ENCODE peak calls at places on chromosomes 1 and 21, in ten cellular contexts. A, X, E, G, D, T, Y, W, U and Q are unnamed samples.

GRCh38 chr1:200518524-200518923 is 102.0 kb downstream of the KIF14 start:
- DNase-seq in A (no peak), Y (no peak), W (no peak), E (no peak), T (no peak), G (no peak), D (no peak), U (no peak), X (no peak), Q (no peak)

GRCh38 chr1:28915036-28915895 is 897 bp downstream of the EPB41 start:
- DNase-seq in Y (no peak), A (no peak), T (peak), W (peak), E (peak), U (no peak), G (no peak), X (peak), D (peak), Q (peak)

GRCh38 chr21:35525443-35525842 is 476.3 kb upstream of the RUNX1 start:
- DNase-seq in U (peak), A (no peak), Y (no peak), T (no peak), E (no peak), G (no peak), W (no peak), D (no peak), X (no peak), Q (peak)

GRCh38 chr1:111904478-111905218 is 84.8 kb downstream of the KCND3 start:
- DNase-seq in A (no peak), Y (no peak), T (peak), D (no peak), X (no peak), W (no peak), E (no peak), G (no peak), U (no peak), Q (peak)

GRCh38 chr1:114033961-114034360 is 54.7 kb downstream of the OLFML3 start:
- DNase-seq in T (no peak), A (no peak), U (no peak), X (no peak), Y (no peak), D (no peak), W (no peak), E (no peak), G (no peak), Q (no peak)

GRCh38 chr1:57204942-57205787 is 218.7 kb downstream of the DAB1 start:
- DNase-seq in T (peak), E (no peak), X (no peak), W (peak), A (no peak), G (no peak), U (no peak), Y (no peak), D (no peak), Q (no peak)

GRCh38 chr1:6465461-6466005 is 440 bp downstream of the TNFRSF25 start:
- DNase-seq in G (no peak), X (no peak), U (no peak), E (no peak), A (no peak), D (no peak), T (no peak), Y (no peak), W (no peak), Q (peak)

GRCh38 chr1:109777436-109777835 is 13.7 kb upstream of the EPS8L3 start:
- DNase-seq in X (peak), W (no peak), U (no peak), G (peak), T (no peak), E (no peak), Y (no peak), D (no peak), A (no peak), Q (no peak)

GRCh38 chr1:109718495-109718894 is 6.4 kb downstream of the GSTM5 start:
- DNase-seq in E (no peak), U (no peak), X (no peak), A (no peak), T (peak), W (no peak), D (no peak), Y (no peak), G (no peak), Q (no peak)

GRCh38 chr1:20732071-20732587 is 374 bp downstream of the SH2D5 start:
- DNase-seq in W (peak), G (no peak), Y (no peak), T (peak), U (peak), E (peak), A (peak), D (peak), X (peak), Q (peak)

GRCh38 chr1:190262538-190262937 is 215.1 kb downstream of the BRINP3 start:
- DNase-seq in E (no peak), T (no peak), A (no peak), Y (no peak), D (no peak), G (no peak), W (no peak), U (no peak), X (no peak), Q (no peak)

GRCh38 chr1:66323958-66324357 is 210.0 kb upstream of the SGIP1 start:
- DNase-seq in T (no peak), A (no peak), X (peak), E (no peak), G (no peak), U (no peak), Y (no peak), W (no peak), D (no peak), Q (no peak)

GRCh38 chr1:189775343-189775742 is 702.3 kb downstream of the BRINP3 start:
- DNase-seq in G (no peak), X (peak), A (no peak), D (no peak), E (no peak), W (no peak), T (no peak), Y (no peak), U (no peak), Q (no peak)

GRCh38 chr1:180720753-180721152 is 88.9 kb downstream of the XPR1 start:
- DNase-seq in E (no peak), W (no peak), T (no peak), U (no peak), Y (no peak), X (no peak), G (no peak), D (no peak), A (no peak), Q (no peak)

GRCh38 chr1:150150511-150151021 is 850 bp downstream of the PLEKHO1 start:
- DNase-seq in X (peak), E (no peak), W (no peak), A (peak), Y (peak), U (no peak), G (peak), T (peak), D (no peak), Q (peak)

GRCh38 chr1:99737016-99737415 is 29.4 kb downstream of the FRRS1 start:
- DNase-seq in D (no peak), E (no peak), Y (no peak), X (peak), W (no peak), T (peak), G (no peak), U (no peak), A (no peak), Q (no peak)

GRCh38 chr1:33246171-33246570 is 10.1 kb upstream of the ZNF362 start:
- DNase-seq in X (no peak), U (no peak), G (no peak), D (no peak), E (no peak), T (no peak), A (no peak), Y (no peak), W (no peak), Q (no peak)

GRCh38 chr1:36108314-36108713 is 16.7 kb downstream of the COL8A2 start:
- DNase-seq in X (peak), T (no peak), D (no peak), Y (no peak), W (no peak), G (no peak), A (no peak), U (no peak), E (no peak), Q (no peak)

GRCh38 chr1:66383168-66383567 is 150.8 kb upstream of the SGIP1 start:
- DNase-seq in U (no peak), G (no peak), Y (no peak), T (no peak), D (no peak), W (no peak), X (no peak), A (no peak), E (no peak), Q (no peak)

GRCh38 chr1:64969305-64970066 is 3.1 kb upstream of the JAK1 start:
- DNase-seq in T (no peak), X (peak), G (no peak), E (no peak), W (no peak), A (no peak), U (no peak), D (no peak), Y (no peak), Q (no peak)

GRCh38 chr1:110647254-110647891 is 27.4 kb downstream of the KCNA3 start:
- DNase-seq in T (no peak), D (no peak), U (no peak), Y (no peak), A (no peak), E (no peak), W (no peak), X (no peak), G (no peak), Q (no peak)

GRCh38 chr1:27535386-27535785 is 45.4 kb upstream of the WASF2 start:
- DNase-seq in W (no peak), G (no peak), X (no peak), D (no peak), T (no peak), U (no peak), A (no peak), E (no peak), Y (no peak), Q (no peak)

GRCh38 chr1:30908446-30908885 is at the start of gene SDC3:
- DNase-seq in Y (no peak), T (peak), D (peak), U (no peak), E (peak), W (peak), G (no peak), A (no peak), X (peak), Q (no peak)

GRCh38 chr1:1616045-1616821 is 933 bp downstream of the MIB2 start:
- DNase-seq in X (peak), E (peak), T (peak), G (no peak), A (peak), W (peak), D (peak), Y (no peak), U (no peak), Q (no peak)

GRCh38 chr1:236292425-236292824 is 10.7 kb upstream of the ERO1B start:
- DNase-seq in G (no peak), U (no peak), D (peak), Y (no peak), A (no peak), E (no peak), W (no peak), T (no peak), X (no peak), Q (no peak)

GRCh38 chr1:61323681-61324328 is 241.4 kb downstream of the NFIA start:
- DNase-seq in Y (no peak), T (no peak), X (no peak), D (no peak), U (no peak), W (no peak), A (no peak), E (no peak), G (no peak), Q (no peak)

GRCh38 chr21:42535602-42536171 is 22.0 kb downstream of the SLC37A1 start:
- DNase-seq in U (no peak), X (no peak), A (no peak), T (no peak), E (peak), W (peak), D (peak), G (peak), Y (no peak), Q (no peak)

GRCh38 chr1:183593356-183593755 is 3.1 kb upstream of the NCF2 start:
- DNase-seq in T (no peak), U (no peak), D (no peak), G (no peak), A (no peak), E (no peak), Y (no peak), X (no peak), W (no peak), Q (no peak)

GRCh38 chr1:161342186-161342585 is 25.5 kb downstream of the CFAP126 start:
- DNase-seq in D (no peak), X (no peak), U (no peak), Y (no peak), G (no peak), W (no peak), E (no peak), A (no peak), T (no peak), Q (no peak)

GRCh38 chr1:242454262-242455051 is 70.0 kb downstream of the PLD5 start:
- DNase-seq in T (peak), U (no peak), G (no peak), E (peak), X (no peak), W (peak), A (no peak), D (no peak), Y (no peak), Q (no peak)

GRCh38 chr1:29784276-29785136 is 548.2 kb downstream of the PTPRU start:
- DNase-seq in D (no peak), T (no peak), X (no peak), W (no peak), U (no peak), G (no peak), Y (no peak), A (no peak), E (no peak), Q (no peak)

GRCh38 chr1:201023517-201023902 is at the start of gene KIF21B:
- DNase-seq in E (peak), D (peak), G (peak), X (peak), A (peak), T (peak), U (no peak), W (peak), Y (peak), Q (peak)

GRCh38 chr1:230186874-230187273 is 119.8 kb downstream of the GALNT2 start:
- DNase-seq in U (no peak), W (no peak), E (no peak), A (no peak), Y (no peak), D (no peak), T (no peak), G (no peak), X (no peak), Q (no peak)

GRCh38 chr1:147641695-147642592 is 28.4 kb downstream of the ACP6 start:
- DNase-seq in X (no peak), D (peak), Y (no peak), U (peak), T (peak), W (peak), G (no peak), A (no peak), E (peak), Q (peak)

GRCh38 chr21:30044447-30045064 is 104.8 kb upstream of the GRIK1 start:
- DNase-seq in W (peak), G (no peak), Y (no peak), U (no peak), X (no peak), T (peak), A (no peak), D (no peak), E (peak), Q (peak)

GRCh38 chr1:163128282-163128681 is 59.1 kb downstream of the RGS4 start:
- DNase-seq in X (no peak), A (no peak), G (no peak), D (no peak), E (no peak), U (no peak), T (no peak), Y (no peak), W (no peak), Q (no peak)
- TF ChIP-seq CTCF in X (no peak), A (no peak), G (no peak), D (no peak), E (no peak), U (no peak), T (no peak), Y (no peak), W (no peak), Q (no peak)

DNA sequence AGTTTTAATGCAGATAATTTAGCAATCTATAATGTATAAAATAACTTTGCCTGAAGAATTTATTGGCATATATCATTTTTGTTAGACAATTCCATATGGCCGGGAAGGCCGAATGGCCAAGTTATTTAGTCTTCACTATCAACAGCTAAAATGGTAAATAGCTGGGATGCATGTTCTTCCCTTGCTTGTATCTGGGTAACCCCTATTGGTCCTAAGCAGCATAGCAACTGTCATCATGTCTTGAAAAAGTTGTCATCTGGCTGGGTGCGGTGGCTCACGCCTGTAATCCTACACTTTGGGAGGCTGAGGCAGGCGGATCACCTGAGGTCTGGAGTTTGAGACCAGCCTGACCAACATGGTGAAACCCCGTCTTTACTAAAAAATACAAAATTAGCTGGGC is 340.0 kb upstream of the DPYD start:
- DNase-seq in W (no peak), E (no peak), T (no peak), U (no peak), Y (no peak), A (no peak), G (no peak), X (no peak), D (no peak), Q (no peak)
- TF ChIP-seq CTCF in W (no peak), E (no peak), T (peak), U (no peak), Y (no peak), A (no peak), G (no peak), X (no peak), D (no peak), Q (no peak)

DNA sequence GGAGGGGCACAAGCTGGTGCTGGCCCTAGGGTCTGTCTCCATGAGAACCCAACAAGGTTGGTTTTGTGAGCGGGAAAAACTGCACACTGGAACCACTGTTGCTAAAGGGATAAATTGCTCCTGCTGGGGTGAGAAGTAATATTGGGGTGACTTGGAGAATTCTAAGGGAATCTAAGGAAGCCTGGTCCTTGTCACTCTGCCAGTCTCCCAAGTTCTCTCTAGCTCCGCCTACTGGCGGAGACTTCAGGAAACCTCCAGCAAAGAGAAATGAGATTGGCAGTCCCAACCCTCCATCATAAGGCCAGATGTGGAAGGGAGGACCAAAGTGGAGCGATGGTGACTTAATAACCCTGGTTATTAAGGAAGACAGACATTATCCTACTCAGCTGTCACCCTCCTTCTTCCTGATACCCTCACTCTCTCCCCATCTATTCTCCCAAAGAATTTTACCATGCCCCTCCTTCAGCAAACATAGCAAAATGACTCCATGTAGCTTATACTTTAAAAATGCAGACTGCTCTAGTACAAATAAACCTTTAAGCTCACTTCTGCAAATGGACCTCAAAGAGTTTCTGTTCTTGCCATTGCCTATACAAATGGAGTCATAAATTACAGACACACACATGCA is 2.7 kb downstream of the LCE1F start:
- DNase-seq in W (peak), E (peak), A (no peak), X (no peak), T (no peak), D (no peak), U (no peak), Y (no peak), G (no peak), Q (peak)
- TF ChIP-seq CTCF in W (peak), E (peak), A (no peak), X (peak), T (no peak), D (no peak), U (peak), Y (no peak), G (no peak), Q (no peak)

GRCh38 chr1:91557826-91558225 is 57.2 kb downstream of the CDC7 start:
- DNase-seq in Y (no peak), D (no peak), A (no peak), G (no peak), U (no peak), W (no peak), X (no peak), E (no peak), T (no peak), Q (no peak)
- TF ChIP-seq CTCF in Y (no peak), D (no peak), A (no peak), G (no peak), U (no peak), W (no peak), X (no peak), E (no peak), T (no peak), Q (no peak)

GRCh38 chr1:53473463-53473862 is 14.3 kb downstream of the DMRTB1 start:
- DNase-seq in X (no peak), U (no peak), T (no peak), E (no peak), A (no peak), D (no peak), Y (no peak), W (no peak), G (no peak), Q (peak)
- TF ChIP-seq CTCF in X (peak), U (no peak), T (peak), E (peak), A (no peak), D (no peak), Y (peak), W (peak), G (no peak), Q (peak)

GRCh38 chr1:19374402-19374801 is 62.3 kb downstream of the SLC66A1 start:
- DNase-seq in T (peak), X (peak), W (no peak), A (no peak), E (peak), G (no peak), D (no peak), U (no peak), Y (no peak), Q (no peak)
- TF ChIP-seq CTCF in T (peak), X (peak), W (peak), A (peak), E (peak), G (no peak), D (no peak), U (peak), Y (peak), Q (no peak)

DNA sequence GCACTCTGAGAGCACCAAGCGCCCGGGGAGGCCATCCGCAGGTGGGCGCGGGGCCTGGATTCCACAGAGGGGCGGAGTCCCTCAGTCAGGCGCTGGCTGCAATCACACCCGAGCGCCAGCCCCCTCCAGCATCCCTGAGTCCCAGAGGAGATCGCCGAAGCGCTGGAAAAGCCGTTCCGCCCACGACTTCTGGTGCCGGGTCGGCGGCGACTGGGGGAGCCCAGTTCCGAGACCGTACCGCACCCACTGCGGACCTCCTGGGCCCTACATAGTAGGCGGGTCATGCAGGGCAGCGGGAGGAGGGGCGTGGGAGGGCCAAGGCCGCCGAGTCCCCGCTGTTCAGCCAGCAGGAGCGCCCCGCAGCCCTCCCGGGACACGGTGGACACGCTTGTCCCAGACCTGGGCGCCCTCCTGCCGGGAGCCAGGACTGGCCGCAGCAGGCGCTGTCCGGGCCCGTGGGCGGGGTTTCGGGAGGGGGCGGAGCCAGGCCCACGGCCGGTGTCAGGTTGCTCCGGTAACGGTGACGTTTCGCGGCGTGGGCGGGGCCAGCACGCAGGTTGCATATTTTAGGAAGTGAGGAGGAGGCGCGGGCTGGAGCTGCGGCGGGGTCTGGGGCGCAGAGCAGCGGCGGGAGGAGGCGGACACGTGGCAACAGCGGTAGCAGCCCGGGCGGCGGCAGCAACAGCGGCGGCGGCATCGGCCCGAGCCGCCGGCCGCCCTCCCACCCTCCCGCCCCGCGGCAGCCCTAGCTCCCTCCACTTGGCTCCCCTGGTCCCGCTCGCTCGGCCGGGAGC is at the start of gene ATP1A1:
- DNase-seq in W (peak), A (peak), T (peak), E (peak), Y (peak), U (peak), G (peak), D (peak), X (peak), Q (peak)
- TF ChIP-seq CTCF in W (no peak), A (no peak), T (peak), E (no peak), Y (no peak), U (peak), G (peak), D (no peak), X (no peak), Q (no peak)

GRCh38 chr1:23915470-23915869 is 2.3 kb upstream of the CNR2 start:
- DNase-seq in W (no peak), D (no peak), Y (no peak), E (no peak), X (no peak), T (no peak), U (no peak), A (no peak), G (no peak), Q (no peak)
- TF ChIP-seq CTCF in W (no peak), D (no peak), Y (no peak), E (no peak), X (no peak), T (no peak), U (no peak), A (no peak), G (no peak), Q (no peak)